ENCODE peak calls at places on chromosomes 1 and 21, in seven cellular contexts. One of them, this sample, is unnamed.

GRCh38 chr1:41539416-41539800 is 54.9 kb upstream of the EDN2 start:
- DNase-seq in Peyer's patch: peak; percentile 9
- DNase-seq in CD4-positive, alpha-beta T cell: no peak
- DNase-seq in breast epithelium: no peak
- DNase-seq in mammary epithelial cell: no peak
- DNase-seq in keratinocyte: no peak
- DNase-seq in psoas muscle: no peak
- DNase-seq in this sample: no peak

GRCh38 chr1:44212355-44213221 is 683 bp upstream of the DMAP1 start:
- DNase-seq in Peyer's patch: no peak
- DNase-seq in CD4-positive, alpha-beta T cell: no peak
- DNase-seq in breast epithelium: no peak
- DNase-seq in mammary epithelial cell: no peak
- DNase-seq in keratinocyte: no peak
- DNase-seq in psoas muscle: no peak
- DNase-seq in this sample: no peak

GRCh38 chr21:37642493-37642892 is 273.8 kb downstream of the KCNJ6 start:
- DNase-seq in Peyer's patch: no peak
- DNase-seq in CD4-positive, alpha-beta T cell: no peak
- DNase-seq in breast epithelium: no peak
- DNase-seq in mammary epithelial cell: peak; percentile 36
- DNase-seq in keratinocyte: no peak
- DNase-seq in psoas muscle: no peak
- DNase-seq in this sample: no peak

GRCh38 chr21:44304846-44305245 is 5.0 kb downstream of the PFKL start:
- DNase-seq in Peyer's patch: peak; percentile 74
- DNase-seq in CD4-positive, alpha-beta T cell: no peak
- DNase-seq in breast epithelium: no peak
- DNase-seq in mammary epithelial cell: no peak
- DNase-seq in keratinocyte: no peak
- DNase-seq in psoas muscle: no peak
- DNase-seq in this sample: peak; percentile 48

GRCh38 chr1:25003457-25004190 is 73.5 kb upstream of the RUNX3 start:
- DNase-seq in Peyer's patch: no peak
- DNase-seq in CD4-positive, alpha-beta T cell: no peak
- DNase-seq in breast epithelium: no peak
- DNase-seq in mammary epithelial cell: no peak
- DNase-seq in keratinocyte: no peak
- DNase-seq in psoas muscle: no peak
- DNase-seq in this sample: no peak

GRCh38 chr1:150021191-150021688 is 10.7 kb upstream of the OTUD7B start:
- DNase-seq in Peyer's patch: peak; percentile 75
- DNase-seq in CD4-positive, alpha-beta T cell: no peak
- DNase-seq in breast epithelium: no peak
- DNase-seq in mammary epithelial cell: no peak
- DNase-seq in keratinocyte: no peak
- DNase-seq in psoas muscle: no peak
- DNase-seq in this sample: no peak

GRCh38 chr1:47031059-47031458 is 7.6 kb downstream of the CYP4X1 start:
- DNase-seq in Peyer's patch: no peak
- DNase-seq in CD4-positive, alpha-beta T cell: no peak
- DNase-seq in breast epithelium: peak; percentile 39
- DNase-seq in mammary epithelial cell: peak; percentile 82
- DNase-seq in keratinocyte: peak; percentile 40
- DNase-seq in psoas muscle: no peak
- DNase-seq in this sample: peak; percentile 38

GRCh38 chr1:237012789-237013383 is 8.6 kb upstream of the MT1HL1 start:
- DNase-seq in Peyer's patch: no peak
- DNase-seq in CD4-positive, alpha-beta T cell: no peak
- DNase-seq in breast epithelium: no peak
- DNase-seq in mammary epithelial cell: peak; percentile 5
- DNase-seq in keratinocyte: no peak
- DNase-seq in psoas muscle: no peak
- DNase-seq in this sample: peak; percentile 27

GRCh38 chr1:206540044-206540758 is 32.9 kb downstream of the RASSF5 start:
- DNase-seq in Peyer's patch: peak; percentile 55
- DNase-seq in CD4-positive, alpha-beta T cell: no peak
- DNase-seq in breast epithelium: peak; percentile 74
- DNase-seq in mammary epithelial cell: no peak
- DNase-seq in keratinocyte: no peak
- DNase-seq in psoas muscle: peak; percentile 25
- DNase-seq in this sample: no peak

GRCh38 chr1:18724001-18724411 is 93.4 kb downstream of the PAX7 start:
- DNase-seq in Peyer's patch: no peak
- DNase-seq in CD4-positive, alpha-beta T cell: no peak
- DNase-seq in breast epithelium: no peak
- DNase-seq in mammary epithelial cell: no peak
- DNase-seq in keratinocyte: no peak
- DNase-seq in psoas muscle: no peak
- DNase-seq in this sample: no peak

GRCh38 chr1:57329932-57330331 is 93.9 kb downstream of the DAB1 start:
- DNase-seq in Peyer's patch: no peak
- DNase-seq in CD4-positive, alpha-beta T cell: no peak
- DNase-seq in breast epithelium: no peak
- DNase-seq in mammary epithelial cell: no peak
- DNase-seq in keratinocyte: no peak
- DNase-seq in psoas muscle: no peak
- DNase-seq in this sample: no peak

GRCh38 chr1:6601865-6602668 is 602 bp downstream of the KLHL21 start:
- DNase-seq in Peyer's patch: peak; percentile 60
- DNase-seq in CD4-positive, alpha-beta T cell: no peak
- DNase-seq in breast epithelium: no peak
- DNase-seq in mammary epithelial cell: peak; percentile 41
- DNase-seq in keratinocyte: no peak
- DNase-seq in psoas muscle: peak; percentile 64
- DNase-seq in this sample: no peak

GRCh38 chr21:44011123-44011773 is 861 bp upstream of the TRAPPC10 start:
- DNase-seq in Peyer's patch: no peak
- DNase-seq in CD4-positive, alpha-beta T cell: no peak
- DNase-seq in breast epithelium: no peak
- DNase-seq in mammary epithelial cell: no peak
- DNase-seq in keratinocyte: no peak
- DNase-seq in psoas muscle: no peak
- DNase-seq in this sample: no peak

GRCh38 chr1:145936247-145936646 is 9.0 kb upstream of the RBM8A start:
- DNase-seq in Peyer's patch: no peak
- DNase-seq in CD4-positive, alpha-beta T cell: no peak
- DNase-seq in breast epithelium: peak; percentile 61
- DNase-seq in mammary epithelial cell: no peak
- DNase-seq in keratinocyte: no peak
- DNase-seq in psoas muscle: no peak
- DNase-seq in this sample: no peak

GRCh38 chr1:41608242-41608641 is 123.8 kb upstream of the EDN2 start:
- DNase-seq in Peyer's patch: no peak
- DNase-seq in CD4-positive, alpha-beta T cell: no peak
- DNase-seq in breast epithelium: no peak
- DNase-seq in mammary epithelial cell: peak; percentile 17
- DNase-seq in keratinocyte: no peak
- DNase-seq in psoas muscle: no peak
- DNase-seq in this sample: no peak

GRCh38 chr1:111571987-111572386 is 47.6 kb upstream of the RAP1A start:
- DNase-seq in Peyer's patch: no peak
- DNase-seq in CD4-positive, alpha-beta T cell: no peak
- DNase-seq in breast epithelium: no peak
- DNase-seq in mammary epithelial cell: no peak
- DNase-seq in keratinocyte: no peak
- DNase-seq in psoas muscle: no peak
- DNase-seq in this sample: no peak

GRCh38 chr1:116971965-116972675 is 29.4 kb upstream of the CD101 start:
- DNase-seq in Peyer's patch: no peak
- DNase-seq in CD4-positive, alpha-beta T cell: no peak
- DNase-seq in breast epithelium: no peak
- DNase-seq in mammary epithelial cell: no peak
- DNase-seq in keratinocyte: no peak
- DNase-seq in psoas muscle: no peak
- DNase-seq in this sample: peak; percentile 13

GRCh38 chr1:203306089-203306969 is 1.0 kb downstream of the BTG2 start:
- DNase-seq in Peyer's patch: peak; percentile 88
- DNase-seq in CD4-positive, alpha-beta T cell: no peak
- DNase-seq in breast epithelium: peak; percentile 93
- DNase-seq in mammary epithelial cell: peak; percentile 94
- DNase-seq in keratinocyte: peak; percentile 83
- DNase-seq in psoas muscle: peak; percentile 85
- DNase-seq in this sample: peak; percentile 93

GRCh38 chr1:17377325-17377953 is 5.4 kb downstream of the PADI6 start:
- DNase-seq in Peyer's patch: no peak
- DNase-seq in CD4-positive, alpha-beta T cell: no peak
- DNase-seq in breast epithelium: no peak
- DNase-seq in mammary epithelial cell: peak; percentile 11
- DNase-seq in keratinocyte: no peak
- DNase-seq in psoas muscle: no peak
- DNase-seq in this sample: no peak

DNA sequence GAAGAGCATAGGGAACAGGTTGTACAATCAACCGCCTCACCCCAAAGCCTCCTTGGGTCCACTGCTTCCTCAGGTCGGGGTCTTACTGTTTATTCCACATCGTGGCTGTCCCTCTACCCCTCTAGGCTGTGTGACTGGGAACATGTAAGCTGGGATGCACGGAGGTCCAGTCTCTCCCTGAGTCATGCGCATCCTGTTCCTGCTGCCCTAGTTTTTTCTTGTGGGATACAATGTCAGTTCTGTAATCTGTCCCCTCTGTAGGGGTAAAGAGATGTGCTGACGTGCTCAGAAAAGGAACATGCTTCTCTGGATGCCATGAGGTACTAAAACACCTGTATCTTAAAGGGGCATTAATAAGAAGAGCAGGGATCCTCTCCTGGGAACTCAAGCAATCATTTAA is 66.2 kb downstream of the SLC45A1 start:
- DNase-seq in Peyer's patch: no peak
- DNase-seq in CD4-positive, alpha-beta T cell: no peak
- DNase-seq in breast epithelium: no peak
- DNase-seq in mammary epithelial cell: no peak
- DNase-seq in keratinocyte: no peak
- DNase-seq in psoas muscle: no peak
- DNase-seq in this sample: no peak
- H3K27ac ChIP-seq in Peyer's patch: no peak overlapping the region
- H3K27ac ChIP-seq in CD4-positive, alpha-beta T cell: no peak overlapping the region
- H3K27ac ChIP-seq in breast epithelium: peak overlapping the region; percentile 48
- H3K27ac ChIP-seq in mammary epithelial cell: no peak overlapping the region
- H3K27ac ChIP-seq in keratinocyte: no peak overlapping the region
- H3K27ac ChIP-seq in psoas muscle: peak overlapping the region; percentile 86
- H3K27ac ChIP-seq in this sample: no peak overlapping the region

GRCh38 chr1:118116909-118117308 is 68.1 kb downstream of the SPAG17 start:
- DNase-seq in Peyer's patch: no peak
- DNase-seq in CD4-positive, alpha-beta T cell: no peak
- DNase-seq in breast epithelium: no peak
- DNase-seq in mammary epithelial cell: no peak
- DNase-seq in keratinocyte: no peak
- DNase-seq in psoas muscle: no peak
- DNase-seq in this sample: no peak

GRCh38 chr1:118117521-118117920 is 67.5 kb downstream of the SPAG17 start:
- DNase-seq in Peyer's patch: no peak
- DNase-seq in CD4-positive, alpha-beta T cell: no peak
- DNase-seq in breast epithelium: no peak
- DNase-seq in mammary epithelial cell: no peak
- DNase-seq in keratinocyte: no peak
- DNase-seq in psoas muscle: no peak
- DNase-seq in this sample: no peak

GRCh38 chr1:118118469-118118868 is 66.6 kb downstream of the SPAG17 start:
- DNase-seq in Peyer's patch: peak; percentile 46
- DNase-seq in CD4-positive, alpha-beta T cell: no peak
- DNase-seq in breast epithelium: no peak
- DNase-seq in mammary epithelial cell: no peak
- DNase-seq in keratinocyte: no peak
- DNase-seq in psoas muscle: no peak
- DNase-seq in this sample: no peak

GRCh38 chr1:118116401-118116800 is 68.6 kb downstream of the SPAG17 start:
- DNase-seq in Peyer's patch: no peak
- DNase-seq in CD4-positive, alpha-beta T cell: no peak
- DNase-seq in breast epithelium: no peak
- DNase-seq in mammary epithelial cell: no peak
- DNase-seq in keratinocyte: no peak
- DNase-seq in psoas muscle: no peak
- DNase-seq in this sample: no peak

GRCh38 chr1:118119111-118119510 is 65.9 kb downstream of the SPAG17 start:
- DNase-seq in Peyer's patch: no peak
- DNase-seq in CD4-positive, alpha-beta T cell: no peak
- DNase-seq in breast epithelium: no peak
- DNase-seq in mammary epithelial cell: no peak
- DNase-seq in keratinocyte: no peak
- DNase-seq in psoas muscle: no peak
- DNase-seq in this sample: no peak
- H3K27ac ChIP-seq in Peyer's patch: no peak overlapping the region
- H3K27ac ChIP-seq in CD4-positive, alpha-beta T cell: no peak overlapping the region
- H3K27ac ChIP-seq in breast epithelium: peak overlapping the region; percentile 46
- H3K27ac ChIP-seq in mammary epithelial cell: no peak overlapping the region
- H3K27ac ChIP-seq in keratinocyte: no peak overlapping the region
- H3K27ac ChIP-seq in psoas muscle: no peak overlapping the region
- H3K27ac ChIP-seq in this sample: no peak overlapping the region

GRCh38 chr1:27057801-27058647 is 45.4 kb upstream of the TENT5B start:
- DNase-seq in Peyer's patch: no peak
- DNase-seq in CD4-positive, alpha-beta T cell: no peak
- DNase-seq in breast epithelium: peak; percentile 61
- DNase-seq in mammary epithelial cell: no peak
- DNase-seq in keratinocyte: no peak
- DNase-seq in psoas muscle: no peak
- DNase-seq in this sample: no peak

GRCh38 chr1:27058976-27059688 is 46.5 kb upstream of the TENT5B start:
- DNase-seq in Peyer's patch: no peak
- DNase-seq in CD4-positive, alpha-beta T cell: no peak
- DNase-seq in breast epithelium: no peak
- DNase-seq in mammary epithelial cell: no peak
- DNase-seq in keratinocyte: no peak
- DNase-seq in psoas muscle: no peak
- DNase-seq in this sample: no peak

GRCh38 chr1:27054381-27054780 is 41.7 kb upstream of the TENT5B start:
- DNase-seq in Peyer's patch: no peak
- DNase-seq in CD4-positive, alpha-beta T cell: no peak
- DNase-seq in breast epithelium: no peak
- DNase-seq in mammary epithelial cell: no peak
- DNase-seq in keratinocyte: no peak
- DNase-seq in psoas muscle: no peak
- DNase-seq in this sample: no peak

GRCh38 chr1:27053977-27054376 is 41.3 kb upstream of the TENT5B start:
- DNase-seq in Peyer's patch: no peak
- DNase-seq in CD4-positive, alpha-beta T cell: no peak
- DNase-seq in breast epithelium: no peak
- DNase-seq in mammary epithelial cell: no peak
- DNase-seq in keratinocyte: no peak
- DNase-seq in psoas muscle: no peak
- DNase-seq in this sample: no peak

DNA sequence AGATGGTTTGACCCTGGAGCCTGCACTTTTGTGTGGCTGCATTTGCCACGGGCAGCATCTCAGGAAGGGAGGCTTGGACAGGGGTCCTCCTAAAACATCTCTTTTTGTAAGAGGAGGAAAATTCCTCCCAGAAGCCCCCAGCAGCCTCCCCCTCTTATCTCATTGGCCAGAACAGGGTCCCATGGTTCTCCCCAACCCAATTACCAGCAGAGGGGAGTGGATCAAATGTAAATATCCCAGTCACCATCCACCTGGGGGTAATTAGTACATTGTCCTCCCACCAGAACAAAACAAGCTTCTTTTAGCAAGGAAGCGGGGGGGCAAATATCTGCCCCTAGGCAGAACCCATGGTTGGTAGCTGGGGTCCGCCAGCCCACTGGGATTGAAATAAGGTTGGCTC is 44.7 kb upstream of the TENT5B start:
- DNase-seq in Peyer's patch: no peak
- DNase-seq in CD4-positive, alpha-beta T cell: no peak
- DNase-seq in breast epithelium: no peak
- DNase-seq in mammary epithelial cell: no peak
- DNase-seq in keratinocyte: no peak
- DNase-seq in psoas muscle: no peak
- DNase-seq in this sample: no peak
- H3K27ac ChIP-seq in Peyer's patch: no peak overlapping the region
- H3K27ac ChIP-seq in CD4-positive, alpha-beta T cell: no peak overlapping the region
- H3K27ac ChIP-seq in breast epithelium: peak overlapping the region; percentile 87
- H3K27ac ChIP-seq in mammary epithelial cell: no peak overlapping the region
- H3K27ac ChIP-seq in keratinocyte: no peak overlapping the region
- H3K27ac ChIP-seq in psoas muscle: no peak overlapping the region
- H3K27ac ChIP-seq in this sample: no peak overlapping the region

GRCh38 chr1:171899838-171900237 is 58.5 kb downstream of the DNM3 start:
- DNase-seq in Peyer's patch: no peak
- DNase-seq in CD4-positive, alpha-beta T cell: no peak
- DNase-seq in breast epithelium: no peak
- DNase-seq in mammary epithelial cell: no peak
- DNase-seq in keratinocyte: no peak
- DNase-seq in psoas muscle: no peak
- DNase-seq in this sample: no peak
- H3K27ac ChIP-seq in Peyer's patch: no peak overlapping the region
- H3K27ac ChIP-seq in CD4-positive, alpha-beta T cell: no peak overlapping the region
- H3K27ac ChIP-seq in breast epithelium: no peak overlapping the region
- H3K27ac ChIP-seq in mammary epithelial cell: peak overlapping the region; percentile 90
- H3K27ac ChIP-seq in keratinocyte: no peak overlapping the region
- H3K27ac ChIP-seq in psoas muscle: no peak overlapping the region
- H3K27ac ChIP-seq in this sample: no peak overlapping the region

This sample was measured in RWPE1.